ENCODE peak calls at places on chromosomes 2 and 18, in five cellular contexts. Z is IMR-90, U is fibroblast of mammary gland, J is neural crest cell, E is kidney. X is an unnamed sample.

GRCh38 chr2:162537651-162538050 is 193.7 kb downstream of the GCA start:
- DNase-seq in Z (no peak), U (no peak), J (no peak), E (no peak), X (no peak)

GRCh38 chr2:108354171-108354570 is 23.6 kb upstream of the SULT1C4 start:
- DNase-seq in Z (no peak), U (no peak), J (no peak), E (no peak), X (no peak)

GRCh38 chr2:112151275-112151674 is 13.1 kb downstream of the FBLN7 start:
- DNase-seq in Z (no peak), U (peak), J (no peak), E (no peak), X (no peak)

GRCh38 chr2:81481994-81482368 is 1177.4 kb upstream of the LRRTM1 start:
- DNase-seq in Z (no peak), U (no peak), J (no peak), E (no peak), X (no peak)

GRCh38 chr18:26617151-26617554 is 68.8 kb upstream of the KCTD1 start:
- DNase-seq in Z (peak), U (peak), J (no peak), E (no peak), X (no peak)

GRCh38 chr18:8762968-8763367 is 57.6 kb downstream of the MTCL1 start:
- DNase-seq in Z (no peak), U (no peak), J (no peak), E (no peak), X (no peak)

GRCh38 chr2:196590286-196590685 is 49.2 kb upstream of the CCDC150 start:
- DNase-seq in Z (peak), U (no peak), J (no peak), E (no peak), X (no peak)

GRCh38 chr2:13218205-13218604 is 501.5 kb downstream of the TRIB2 start:
- DNase-seq in Z (no peak), U (no peak), J (no peak), E (no peak), X (no peak)

GRCh38 chr2:42261531-42262195 is 92.5 kb downstream of the EML4 start:
- DNase-seq in Z (no peak), U (no peak), J (no peak), E (no peak), X (no peak)

GRCh38 chr2:113105047-113105446 is 22.4 kb upstream of the IL1RN start:
- DNase-seq in Z (peak), U (peak), J (no peak), E (no peak), X (no peak)

GRCh38 chr2:236223675-236224074 is 40.5 kb downstream of the ASB18 start:
- DNase-seq in Z (no peak), U (no peak), J (no peak), E (no peak), X (no peak)

GRCh38 chr18:79875531-79875919 is 75.9 kb downstream of the SLC66A2 start:
- DNase-seq in Z (no peak), U (no peak), J (no peak), E (no peak), X (no peak)

GRCh38 chr18:47080872-47081271 is 45.5 kb upstream of the ELOA2 start:
- DNase-seq in Z (no peak), U (no peak), J (no peak), E (no peak), X (no peak)

GRCh38 chr2:119431976-119432881 is 575 bp downstream of the TMEM37 start:
- DNase-seq in Z (peak), U (peak), J (no peak), E (peak), X (no peak)

GRCh38 chr2:73359915-73360697 is 25.5 kb upstream of the ALMS1 start:
- DNase-seq in Z (no peak), U (peak), J (no peak), E (no peak), X (no peak)

GRCh38 chr2:69386376-69386775 is 651 bp downstream of the GFPT1 start:
- DNase-seq in Z (no peak), U (no peak), J (no peak), E (no peak), X (no peak)

GRCh38 chr2:55961318-55961911 is 37.8 kb upstream of the EFEMP1 start:
- DNase-seq in Z (peak), U (peak), J (no peak), E (no peak), X (no peak)

GRCh38 chr2:119028327-119029174 is 86.6 kb downstream of the MARCO start:
- DNase-seq in Z (peak), U (peak), J (peak), E (no peak), X (peak)

GRCh38 chr2:74005786-74006185 is 21.1 kb downstream of the TET3 start:
- DNase-seq in Z (no peak), U (peak), J (no peak), E (no peak), X (no peak)

GRCh38 chr18:36828157-36828629 is 609 bp downstream of the TPGS2 start:
- DNase-seq in Z (peak), U (peak), J (peak), E (peak), X (peak)

GRCh38 chr2:187976259-187976658 is 315.4 kb upstream of the GULP1 start:
- DNase-seq in Z (no peak), U (no peak), J (no peak), E (no peak), X (no peak)

GRCh38 chr18:11861583-11862288 is 10.5 kb downstream of the CHMP1B start:
- DNase-seq in Z (no peak), U (no peak), J (no peak), E (no peak), X (no peak)

GRCh38 chr2:111171337-111171930 is 50.7 kb downstream of the BCL2L11 start:
- DNase-seq in Z (no peak), U (no peak), J (no peak), E (no peak), X (no peak)

GRCh38 chr2:96140941-96141623 is 2.8 kb upstream of the ASTL start:
- DNase-seq in Z (no peak), U (no peak), J (no peak), E (peak), X (no peak)

GRCh38 chr2:100875516-100876230 is 55.7 kb downstream of the NPAS2 start:
- DNase-seq in Z (no peak), U (no peak), J (no peak), E (no peak), X (no peak)

GRCh38 chr2:216109962-216110614 is 940 bp downstream of the XRCC5 start:
- DNase-seq in Z (peak), U (peak), J (no peak), E (no peak), X (no peak)

GRCh38 chr18:41753826-41754225 is 201.2 kb upstream of the PIK3C3 start:
- DNase-seq in Z (peak), U (peak), J (no peak), E (no peak), X (no peak)

GRCh38 chr2:65375723-65376122 is 56.7 kb downstream of the SPRED2 start:
- DNase-seq in Z (no peak), U (no peak), J (no peak), E (no peak), X (no peak)

GRCh38 chr2:3665886-3666612 is 8.0 kb downstream of the ALLC start:
- DNase-seq in Z (no peak), U (no peak), J (no peak), E (no peak), X (no peak)

GRCh38 chr2:200089040-200089755 is 133.8 kb downstream of the MAIP1 start:
- DNase-seq in Z (peak), U (peak), J (no peak), E (no peak), X (no peak)

GRCh38 chr2:70557171-70557838 is 3.7 kb upstream of the TGFA start:
- DNase-seq in Z (no peak), U (no peak), J (no peak), E (no peak), X (no peak)

GRCh38 chr2:240733803-240734495 is 42.3 kb downstream of the AQP12A start:
- DNase-seq in Z (no peak), U (no peak), J (no peak), E (no peak), X (no peak)

GRCh38 chr2:10300997-10301945 is 1.4 kb upstream of the HPCAL1 start:
- DNase-seq in Z (no peak), U (no peak), J (no peak), E (no peak), X (no peak)

GRCh38 chr2:173432049-173432754 is 77.5 kb downstream of the CDCA7 start:
- DNase-seq in Z (peak), U (peak), J (no peak), E (no peak), X (no peak)

GRCh38 chr2:31415421-31415820 is 879 bp upstream of the XDH start:
- DNase-seq in Z (no peak), U (no peak), J (no peak), E (no peak), X (no peak)

GRCh38 chr2:70340921-70341765 is 39.3 kb upstream of the FAM136A start:
- DNase-seq in Z (peak), U (peak), J (peak), E (no peak), X (peak)

GRCh38 chr2:98643496-98644100 is 35.2 kb downstream of the UNC50 start:
- DNase-seq in Z (no peak), U (no peak), J (no peak), E (no peak), X (no peak)

GRCh38 chr2:120499784-120500495 is 154.0 kb downstream of the INHBB start:
- DNase-seq in Z (no peak), U (no peak), J (no peak), E (peak), X (no peak)

GRCh38 chr2:170012773-170013172 is 165.2 kb upstream of the MYO3B start:
- DNase-seq in Z (no peak), U (no peak), J (no peak), E (no peak), X (no peak)
- TF ChIP-seq CTCF in Z (no peak), U (no peak), J (no peak), E (no peak), X (peak)

DNA sequence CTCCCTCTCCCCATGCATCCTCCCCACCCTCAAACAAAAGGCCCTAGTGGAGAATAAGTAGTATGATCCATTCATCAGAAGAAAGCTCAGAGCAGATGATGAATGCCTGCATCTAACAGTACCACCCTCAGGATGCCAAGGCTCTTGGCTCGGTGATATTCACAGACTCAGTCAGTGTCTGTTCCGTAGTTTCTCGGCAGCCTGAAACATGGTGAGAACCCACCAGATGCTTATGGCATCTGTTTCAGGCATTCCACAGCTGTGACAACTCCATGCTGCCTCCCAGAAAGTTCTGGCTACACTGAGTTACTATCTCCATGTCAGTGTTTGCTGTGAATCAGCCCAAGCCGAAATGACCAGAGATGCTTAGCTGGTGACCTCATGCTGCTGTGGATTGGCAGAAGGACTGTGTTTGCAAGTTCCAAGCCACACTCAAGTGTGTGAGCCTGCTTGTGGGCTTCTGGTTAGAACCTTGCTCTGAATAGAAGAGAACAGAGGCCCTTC is 83.9 kb downstream of the WDSUB1 start:
- DNase-seq in Z (peak), U (peak), J (no peak), E (no peak), X (no peak)
- TF ChIP-seq CTCF in Z (peak), U (peak), J (no peak), E (no peak), X (no peak)

GRCh38 chr2:33208400-33208799 is 261.6 kb downstream of the LTBP1 start:
- DNase-seq in Z (no peak), U (no peak), J (no peak), E (peak), X (no peak)
- TF ChIP-seq CTCF in Z (no peak), U (no peak), J (no peak), E (no peak), X (no peak)

GRCh38 chr18:50819027-50819726 is 639 bp downstream of the MRO start:
- DNase-seq in Z (no peak), U (peak), J (peak), E (peak), X (peak)
- TF ChIP-seq CTCF in Z (no peak), U (peak), J (no peak), E (no peak), X (peak)

X was measured in progenitor cell of endocrine pancreas.